ENCODE peak calls at places on chromosomes 4 and X, in seven cellular contexts. R, Z, K, V, A, H and W are unnamed samples. For H3K4me1 and H3K27me3, the result is how much of the 10 kb centered on the place peaks cover.

GRCh38 chr4:108060164-108060563 is 70.5 kb downstream of the HADH start:
- DNase-seq in H (no peak), V (no peak), A (no peak), K (peak), Z (peak), R (peak), W (no peak)

GRCh38 chrX:110786486-110786885 is 9.1 kb downstream of the CHRDL1 start:
- DNase-seq in K (peak), V (no peak), R (no peak), A (no peak), H (no peak), Z (no peak), W (no peak)

GRCh38 chr4:153346563-153346962 is 2.1 kb downstream of the MND1 start:
- DNase-seq in V (no peak), K (peak), H (no peak), Z (no peak), A (no peak), R (no peak), W (no peak)

GRCh38 chr4:15488136-15488535 is 18.5 kb downstream of the CC2D2A start:
- DNase-seq in K (peak), Z (no peak), A (no peak), R (no peak), V (no peak), H (no peak), W (no peak)

GRCh38 chr4:185469539-185470154 is 1.9 kb downstream of the CCDC110 start:
- DNase-seq in A (no peak), Z (no peak), R (no peak), V (no peak), K (no peak), H (no peak), W (no peak)

GRCh38 chr4:139783761-139784484 is 118.3 kb downstream of the MGST2 start:
- DNase-seq in Z (no peak), H (no peak), V (no peak), K (no peak), R (no peak), A (no peak), W (no peak)

GRCh38 chrX:136269921-136270320 is 18.7 kb upstream of the MAP7D3 start:
- DNase-seq in R (no peak), H (no peak), Z (no peak), V (no peak), A (no peak), K (no peak), W (no peak)

GRCh38 chrX:30702736-30703135 is 49.5 kb downstream of the GK start:
- DNase-seq in Z (no peak), R (no peak), V (no peak), K (peak), H (no peak), A (no peak), W (no peak)

GRCh38 chr4:4880492-4880891 is 21.0 kb downstream of the MSX1 start:
- DNase-seq in H (no peak), R (no peak), Z (no peak), K (no peak), V (no peak), A (no peak), W (no peak)

GRCh38 chr4:111678466-111678865 is 466.8 kb upstream of the FAM241A start:
- DNase-seq in Z (no peak), K (peak), V (no peak), H (no peak), R (no peak), A (no peak), W (no peak)

GRCh38 chr4:8580321-8581093 is at the start of gene GPR78:
- DNase-seq in V (no peak), R (peak), K (peak), A (peak), H (peak), Z (no peak), W (peak)

GRCh38 chr4:39029752-39030694 is 2.2 kb downstream of the TMEM156 start:
- DNase-seq in Z (no peak), V (no peak), K (no peak), A (no peak), R (no peak), H (no peak), W (no peak)

GRCh38 chr4:7829687-7830580 is 109.7 kb downstream of the AFAP1 start:
- DNase-seq in V (no peak), A (no peak), K (no peak), R (no peak), H (no peak), Z (no peak), W (no peak)

GRCh38 chr4:52991452-52991851 is 129.3 kb downstream of the RASL11B start:
- DNase-seq in K (no peak), Z (no peak), V (no peak), H (no peak), R (no peak), A (no peak), W (no peak)

GRCh38 chrX:150872773-150873336 is 25.6 kb downstream of the CD99L2 start:
- DNase-seq in A (no peak), Z (no peak), V (no peak), H (no peak), R (no peak), K (no peak), W (no peak)

GRCh38 chr4:104128031-104128849 is 366.5 kb downstream of the CXXC4 start:
- DNase-seq in A (no peak), V (no peak), R (no peak), K (no peak), Z (no peak), H (no peak), W (no peak)

GRCh38 chr4:168724960-168725359 is 228.1 kb downstream of the PALLD start:
- DNase-seq in Z (no peak), K (peak), H (no peak), R (no peak), V (no peak), A (no peak), W (no peak)

GRCh38 chrX:39813631-39814246 is 284.0 kb downstream of the BCOR start:
- DNase-seq in K (peak), A (peak), R (peak), H (no peak), V (peak), Z (peak), W (peak)

GRCh38 chr4:9970399-9971011 is 50.8 kb downstream of the SLC2A9 start:
- DNase-seq in V (no peak), Z (no peak), R (no peak), H (no peak), A (no peak), K (no peak), W (no peak)

GRCh38 chr4:115655626-115656025 is 542.2 kb upstream of the NDST4 start:
- DNase-seq in R (no peak), H (no peak), K (no peak), Z (no peak), A (no peak), V (no peak), W (no peak)

GRCh38 chrX:10628906-10629305 is 8.5 kb upstream of the MID1 start:
- DNase-seq in Z (no peak), R (no peak), K (no peak), V (no peak), H (no peak), A (no peak), W (no peak)

GRCh38 chr4:62548108-62548524 is 1348.0 kb downstream of the ADGRL3 start:
- DNase-seq in R (no peak), Z (no peak), H (no peak), K (no peak), V (no peak), A (no peak), W (peak)

GRCh38 chr4:74104145-74104544 is 5.2 kb upstream of the CXCL2 start:
- DNase-seq in H (no peak), A (peak), K (no peak), R (no peak), Z (no peak), V (no peak), W (no peak)

GRCh38 chr4:7327341-7327885 is 107.3 kb downstream of the PSAPL1 start:
- DNase-seq in K (no peak), H (no peak), Z (no peak), V (no peak), A (no peak), R (no peak), W (no peak)

GRCh38 chr4:111128327-111128726 is 505.4 kb upstream of the PITX2 start:
- DNase-seq in K (peak), R (no peak), V (no peak), A (no peak), H (no peak), Z (no peak), W (no peak)

GRCh38 chr4:163624727-163625126 is 130.2 kb downstream of the TMA16 start:
- DNase-seq in Z (no peak), A (no peak), V (no peak), H (no peak), K (no peak), R (no peak), W (no peak)

GRCh38 chrX:74940414-74940813 is 15.2 kb upstream of the NEXMIF start:
- DNase-seq in V (no peak), R (no peak), Z (no peak), K (no peak), A (no peak), H (no peak), W (no peak)

GRCh38 chr4:120948382-120948781 is 25.9 kb upstream of the PRDM5 start:
- DNase-seq in K (no peak), R (no peak), Z (no peak), H (no peak), A (no peak), V (no peak), W (no peak)

GRCh38 chrX:19698125-19698524 is 182.8 kb upstream of the MAP3K15 start:
- DNase-seq in R (peak), A (no peak), Z (no peak), V (no peak), K (peak), H (no peak), W (peak)

GRCh38 chr4:164700471-164700870 is 53.5 kb upstream of the SMIM31 start:
- DNase-seq in R (no peak), V (no peak), Z (no peak), H (no peak), A (no peak), K (no peak), W (no peak)

GRCh38 chr4:174815282-174815681 is 13.8 kb downstream of the GLRA3 start:
- DNase-seq in H (no peak), V (no peak), K (no peak), Z (no peak), R (no peak), A (no peak), W (no peak)

GRCh38 chr4:8761167-8761823 is 110.3 kb downstream of the HMX1 start:
- DNase-seq in H (peak), V (peak), A (no peak), Z (no peak), R (no peak), K (no peak), W (no peak)

GRCh38 chr4:127400736-127401346 is 231.9 kb upstream of the INTU start:
- DNase-seq in H (peak), R (peak), K (peak), Z (peak), V (peak), A (peak), W (peak)

GRCh38 chrX:71909956-71910355 is 689 bp upstream of the NHSL2 start:
- DNase-seq in A (peak), Z (peak), R (peak), K (no peak), H (no peak), V (no peak), W (no peak)
- TF ChIP-seq CTCF in A (no peak), Z (no peak), R (no peak), K (no peak), H (no peak), V (no peak), W (no peak)

GRCh38 chr4:142376204-142376603 is 469.9 kb downstream of the INPP4B start:
- DNase-seq in A (no peak), R (no peak), K (no peak), H (no peak), Z (no peak), V (no peak), W (no peak)
- H3K4me1 ChIP-seq in A (under half), R (under half), K (under half), H (under half), Z (under half), V (under half), W (half or more)

GRCh38 chrX:141733371-141733770 is 34.8 kb upstream of the SPANXD start:
- DNase-seq in A (no peak), Z (no peak), H (no peak), R (no peak), V (no peak), K (peak), W (no peak)
- H3K27me3 ChIP-seq in A (under half), Z (under half), H (under half), R (under half), V (under half), K (under half), W (under half)

GRCh38 chr4:51909236-51909703 is 66.3 kb downstream of the DCUN1D4 start:
- DNase-seq in A (no peak), K (no peak), R (no peak), Z (no peak), H (no peak), V (no peak), W (no peak)

GRCh38 chr4:51901363-51901762 is 58.4 kb downstream of the DCUN1D4 start:
- DNase-seq in H (no peak), A (no peak), Z (no peak), K (no peak), R (no peak), V (no peak), W (no peak)

GRCh38 chr4:51906167-51906647 is 63.3 kb downstream of the DCUN1D4 start:
- DNase-seq in A (no peak), Z (no peak), V (no peak), K (peak), H (no peak), R (no peak), W (no peak)

GRCh38 chr4:51907001-51907669 is 64.2 kb downstream of the DCUN1D4 start:
- DNase-seq in A (no peak), H (no peak), Z (no peak), R (no peak), V (no peak), K (no peak), W (no peak)
- TF ChIP-seq CTCF in A (no peak), H (no peak), Z (no peak), R (no peak), V (no peak), K (no peak), W (no peak)

GRCh38 chr4:40832175-40832574 is 82.4 kb downstream of the NSUN7 start:
- DNase-seq in A (no peak), R (no peak), H (no peak), K (no peak), Z (no peak), V (no peak), W (no peak)
- H3K4me1 ChIP-seq in A (under half), R (under half), H (under half), K (under half), Z (under half), V (under half), W (under half)

DNA sequence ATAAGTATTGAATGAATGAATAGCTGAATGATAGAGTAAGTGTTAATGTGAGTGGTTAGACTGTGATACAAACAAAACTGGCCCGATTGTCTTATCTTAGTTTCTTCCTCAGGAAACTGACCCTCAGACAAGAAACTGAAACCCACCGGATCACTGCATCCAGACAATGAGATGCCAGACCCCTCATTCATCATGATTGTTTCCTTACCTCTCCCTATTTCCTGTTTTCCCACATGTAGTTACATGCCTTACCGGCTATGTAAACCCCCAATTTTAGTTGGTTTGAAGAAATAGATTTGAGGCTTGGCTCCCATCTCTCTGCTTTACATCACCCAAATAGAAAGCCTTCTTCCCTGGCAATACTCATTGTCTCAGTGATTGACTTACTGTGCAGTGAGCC is 218.9 kb upstream of the PPP1R2C start:
- DNase-seq in V (no peak), R (no peak), A (no peak), Z (no peak), K (no peak), H (no peak), W (no peak)
- H3K27me3 ChIP-seq in V (under half), R (under half), A (under half), Z (under half), K (under half), H (under half), W (under half)

GRCh38 chr4:17168571-17168970 is 270.1 kb upstream of the LDB2 start:
- DNase-seq in H (no peak), Z (no peak), K (peak), A (peak), R (no peak), V (no peak), W (no peak)

GRCh38 chr4:17174751-17175150 is 276.3 kb upstream of the LDB2 start:
- DNase-seq in A (no peak), H (no peak), K (no peak), Z (no peak), R (no peak), V (no peak), W (no peak)

GRCh38 chr4:17169699-17170098 is 271.3 kb upstream of the LDB2 start:
- DNase-seq in K (no peak), V (no peak), A (no peak), H (no peak), R (no peak), Z (no peak), W (no peak)

DNA sequence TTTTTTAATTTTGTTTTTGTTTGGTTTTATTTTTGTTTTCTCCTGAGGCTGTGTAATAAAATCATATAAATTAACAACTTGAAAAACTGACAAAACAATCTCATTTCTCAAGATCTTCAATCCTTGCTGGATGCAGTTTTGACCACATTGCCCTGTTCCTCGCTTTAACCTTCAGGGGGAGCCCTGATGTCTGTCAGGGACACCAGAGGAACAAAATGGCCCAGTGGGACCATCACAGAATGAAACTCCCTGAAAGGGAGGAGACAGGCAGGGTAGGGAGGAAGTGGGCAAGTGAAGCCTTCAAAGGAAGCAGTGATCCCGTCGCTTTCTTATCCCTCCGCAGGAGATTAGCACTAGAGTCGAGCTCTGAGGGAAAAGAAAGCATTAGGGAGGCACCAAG is 274.9 kb upstream of the LDB2 start:
- DNase-seq in Z (no peak), A (no peak), V (no peak), K (no peak), R (no peak), H (no peak), W (no peak)
- TF ChIP-seq CTCF in Z (no peak), A (no peak), V (no peak), K (no peak), R (peak), H (no peak), W (peak)

GRCh38 chr4:156778606-156779005 is 193.0 kb downstream of the PDGFC start:
- DNase-seq in K (peak), V (no peak), H (no peak), Z (no peak), R (no peak), A (no peak), W (no peak)
- H3K4me1 ChIP-seq in K (under half), V (half or more), H (under half), Z (under half), R (under half), A (under half), W (under half)

GRCh38 chrX:155061770-155062169 is 9.2 kb downstream of the CMC4 start:
- DNase-seq in K (no peak), V (no peak), A (no peak), R (no peak), H (no peak), Z (no peak), W (no peak)
- H3K27me3 ChIP-seq in K (under half), V (under half), A (under half), R (under half), H (under half), Z (under half), W (under half)

GRCh38 chr4:3071811-3072210 is 2.5 kb downstream of the HTT-AS start:
- DNase-seq in K (peak), H (no peak), Z (no peak), V (no peak), R (no peak), A (no peak), W (no peak)

GRCh38 chr4:3074846-3075651 is 568 bp downstream of the HTT start:
- DNase-seq in A (peak), K (peak), R (peak), H (peak), V (peak), Z (no peak), W (peak)

GRCh38 chr4:3075652-3075981 is 1.1 kb downstream of the HTT start:
- DNase-seq in R (no peak), A (no peak), H (no peak), K (no peak), Z (no peak), V (no peak), W (no peak)

GRCh38 chr4:3073158-3074077 is 920 bp downstream of the HTT-AS start:
- DNase-seq in K (no peak), R (no peak), V (peak), A (no peak), Z (no peak), H (no peak), W (peak)

DNA sequence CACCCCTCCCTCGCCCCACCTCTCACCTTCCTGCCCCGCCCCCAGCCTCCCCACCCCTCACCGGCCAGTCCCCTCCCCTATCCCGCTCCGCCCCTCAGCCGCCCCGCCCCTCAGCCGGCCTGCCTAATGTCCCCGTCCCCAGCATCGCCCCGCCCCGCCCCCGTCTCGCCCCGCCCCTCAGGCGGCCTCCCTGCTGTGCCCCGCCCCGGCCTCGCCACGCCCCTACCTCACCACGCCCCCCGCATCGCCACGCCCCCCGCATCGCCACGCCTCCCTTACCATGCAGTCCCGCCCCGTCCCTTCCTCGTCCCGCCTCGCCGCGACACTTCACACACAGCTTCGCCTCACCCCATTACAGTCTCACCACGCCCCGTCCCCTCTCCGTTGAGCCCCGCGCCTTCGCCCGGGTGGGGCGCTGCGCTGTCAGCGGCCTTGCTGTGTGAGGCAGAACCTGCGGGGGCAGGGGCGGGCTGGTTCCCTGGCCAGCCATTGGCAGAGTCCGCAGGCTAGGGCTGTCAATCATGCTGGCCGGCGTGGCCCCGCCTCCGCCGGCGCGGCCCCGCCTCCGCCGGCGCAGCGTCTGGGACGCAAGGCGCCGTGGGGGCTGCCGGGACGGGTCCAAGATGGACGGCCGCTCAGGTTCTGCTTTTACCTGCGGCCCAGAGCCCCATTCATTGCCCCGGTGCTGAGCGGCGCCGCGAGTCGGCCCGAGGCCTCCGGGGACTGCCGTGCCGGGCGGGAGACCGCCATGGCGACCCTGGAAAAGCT is at the start of the genes HTT and HTT-AS:
- DNase-seq in R (peak), V (peak), K (peak), H (peak), A (peak), Z (peak), W (peak)
- TF ChIP-seq CTCF in R (no peak), V (no peak), K (peak), H (no peak), A (no peak), Z (no peak), W (no peak)